ENCODE peak calls at places on chromosomes 11 and 22, in four cellular contexts. U is right cardiac atrium; K is lower leg skin; N is stimulated activated CD4-positive, alpha-beta T cell treated with anti-CD3 and anti-CD28 coated beads, Interleukin-1b, Interleukin-23, amount 100 ng/mL, for 1 hour. P is an unnamed sample.

GRCh38 chr11:3685923-3686322 is 14.7 kb upstream of the CHRNA10 start:
- DNase-seq in N (no peak), U (no peak), K (no peak), P (no peak)

GRCh38 chr11:72456651-72457050 is 22.3 kb upstream of the CLPB start:
- DNase-seq in N (no peak), K (no peak), U (no peak), P (no peak)

GRCh38 chr11:2498750-2499149 is 53.9 kb downstream of the KCNQ1 start:
- DNase-seq in K (no peak), U (no peak), N (no peak), P (no peak)

GRCh38 chr11:18100926-18101656 is 4.8 kb downstream of the SAAL1 start:
- DNase-seq in N (no peak), U (no peak), K (no peak), P (no peak)

GRCh38 chr22:22553735-22554134 is 5.3 kb downstream of the PRAME start:
- DNase-seq in U (no peak), K (no peak), N (no peak), P (no peak)

GRCh38 chr11:108733479-108734116 is 68.7 kb downstream of the DDX10 start:
- DNase-seq in K (no peak), U (no peak), N (no peak), P (peak)

GRCh38 chr22:27512283-27512761 is 289.2 kb downstream of the MN1 start:
- DNase-seq in K (peak), N (no peak), U (peak), P (peak)

GRCh38 chr11:536841-537621 is at the start of gene LRRC56:
- DNase-seq in K (peak), U (peak), N (peak), P (peak)

GRCh38 chr11:128261011-128261421 is 326.3 kb downstream of the ETS1 start:
- DNase-seq in N (no peak), U (no peak), K (no peak), P (no peak)

GRCh38 chr11:14055936-14056335 is 93.4 kb downstream of the SPON1 start:
- DNase-seq in N (no peak), U (no peak), K (no peak), P (no peak)

GRCh38 chr11:35682230-35683195 is 19.9 kb downstream of the TRIM44 start:
- DNase-seq in N (no peak), U (no peak), K (no peak), P (no peak)

GRCh38 chr11:133104014-133104753 is 428.1 kb downstream of the OPCML start:
- DNase-seq in N (no peak), K (no peak), U (no peak), P (no peak)

P was measured in mesenchymal stem cell.